ENCODE peak calls at places on chromosomes 1 and 21, in five cellular contexts. R is BJ, A is AG09309, H is HCT116, Z is tibial artery. Y is an unnamed sample.

GRCh38 chr1:10646347-10646861 is 150.0 kb downstream of the CASZ1 start:
- DNase-seq in R (no peak), A (no peak), H (peak; percentile 33), Z (no peak), Y (no peak)

GRCh38 chr1:211009944-211010343 is 124.0 kb downstream of the KCNH1 start:
- DNase-seq in R (no peak), A (no peak), H (no peak), Z (no peak), Y (no peak)

GRCh38 chr1:156623946-156624813 is 5.0 kb downstream of the HAPLN2 start:
- DNase-seq in R (no peak), A (no peak), H (no peak), Z (peak; percentile 76), Y (no peak)

GRCh38 chr1:238281418-238281817 is 390.7 kb upstream of the ZP4 start:
- DNase-seq in R (no peak), A (no peak), H (no peak), Z (no peak), Y (no peak)

GRCh38 chr1:44505210-44505993 is 100.3 kb downstream of the RNF220 start:
- DNase-seq in R (no peak), A (no peak), H (no peak), Z (no peak), Y (no peak)

GRCh38 chr1:37922767-37923550 is 23.9 kb downstream of the INPP5B start:
- DNase-seq in R (no peak), A (no peak), H (no peak), Z (no peak), Y (peak; percentile 81)

GRCh38 chr1:214326406-214326805 is 45.4 kb downstream of the SMYD2 start:
- DNase-seq in R (no peak), A (no peak), H (no peak), Z (no peak), Y (no peak)

GRCh38 chr1:68355614-68356013 is 94.1 kb downstream of the RPE65 start:
- DNase-seq in R (no peak), A (no peak), H (no peak), Z (no peak), Y (no peak)

GRCh38 chr1:228205526-228206436 is 2.1 kb upstream of the OBSCN start:
- DNase-seq in R (no peak), A (no peak), H (no peak), Z (peak; percentile 52), Y (no peak)

GRCh38 chr1:41850029-41850428 is 68.7 kb downstream of the HIVEP3 start:
- DNase-seq in R (no peak), A (no peak), H (no peak), Z (no peak), Y (no peak)

GRCh38 chr1:28553229-28553930 is 495 bp downstream of the TRNAU1AP start:
- DNase-seq in R (peak; percentile 2), A (no peak), H (no peak), Z (peak; percentile 71), Y (no peak)

GRCh38 chr1:85484716-85485115 is 19.8 kb upstream of the DDAH1 start:
- DNase-seq in R (no peak), A (no peak), H (no peak), Z (no peak), Y (no peak)

GRCh38 chr1:60041783-60042182 is 31.8 kb downstream of the C1orf87 start:
- DNase-seq in R (no peak), A (no peak), H (no peak), Z (no peak), Y (no peak)

GRCh38 chr1:247530785-247531184 is 5.5 kb downstream of the OR2C3 start:
- DNase-seq in R (no peak), A (no peak), H (no peak), Z (no peak), Y (no peak)

GRCh38 chr21:35989185-35989735 is 71.1 kb downstream of the SETD4 start:
- DNase-seq in R (no peak), A (peak; percentile 69), H (no peak), Z (peak; percentile 78), Y (no peak)

GRCh38 chr1:151839457-151840409 is at the start of gene C2CD4D:
- DNase-seq in R (no peak), A (no peak), H (peak; percentile 27), Z (no peak), Y (no peak)

GRCh38 chr1:221166559-221167318 is 287.5 kb downstream of the HLX start:
- DNase-seq in R (no peak), A (no peak), H (no peak), Z (no peak), Y (peak; percentile 36)

GRCh38 chr1:153968400-153968799 is 698 bp downstream of the CREB3L4 start:
- DNase-seq in R (no peak), A (no peak), H (no peak), Z (no peak), Y (no peak)

GRCh38 chr1:229094476-229095311 is 176.2 kb upstream of the RAB4A start:
- DNase-seq in R (peak; percentile 90), A (no peak), H (no peak), Z (no peak), Y (no peak)

GRCh38 chr1:228781161-228781771 is 46.0 kb downstream of the RHOU start:
- DNase-seq in R (peak; percentile 28), A (no peak), H (no peak), Z (no peak), Y (no peak)

GRCh38 chr1:28640766-28641165 is 2.1 kb downstream of the TAF12 start:
- DNase-seq in R (no peak), A (no peak), H (peak; percentile 37), Z (no peak), Y (no peak)

GRCh38 chr21:32206631-32207030 is 72.2 kb downstream of the MIS18A start:
- DNase-seq in R (no peak), A (no peak), H (no peak), Z (no peak), Y (no peak)

GRCh38 chr1:19076841-19077616 is 120.6 kb upstream of the IFFO2 start:
- DNase-seq in R (no peak), A (no peak), H (no peak), Z (no peak), Y (no peak)

GRCh38 chr1:228861830-228862176 is 126.5 kb downstream of the RHOU start:
- DNase-seq in R (no peak), A (no peak), H (no peak), Z (no peak), Y (no peak)

DNA sequence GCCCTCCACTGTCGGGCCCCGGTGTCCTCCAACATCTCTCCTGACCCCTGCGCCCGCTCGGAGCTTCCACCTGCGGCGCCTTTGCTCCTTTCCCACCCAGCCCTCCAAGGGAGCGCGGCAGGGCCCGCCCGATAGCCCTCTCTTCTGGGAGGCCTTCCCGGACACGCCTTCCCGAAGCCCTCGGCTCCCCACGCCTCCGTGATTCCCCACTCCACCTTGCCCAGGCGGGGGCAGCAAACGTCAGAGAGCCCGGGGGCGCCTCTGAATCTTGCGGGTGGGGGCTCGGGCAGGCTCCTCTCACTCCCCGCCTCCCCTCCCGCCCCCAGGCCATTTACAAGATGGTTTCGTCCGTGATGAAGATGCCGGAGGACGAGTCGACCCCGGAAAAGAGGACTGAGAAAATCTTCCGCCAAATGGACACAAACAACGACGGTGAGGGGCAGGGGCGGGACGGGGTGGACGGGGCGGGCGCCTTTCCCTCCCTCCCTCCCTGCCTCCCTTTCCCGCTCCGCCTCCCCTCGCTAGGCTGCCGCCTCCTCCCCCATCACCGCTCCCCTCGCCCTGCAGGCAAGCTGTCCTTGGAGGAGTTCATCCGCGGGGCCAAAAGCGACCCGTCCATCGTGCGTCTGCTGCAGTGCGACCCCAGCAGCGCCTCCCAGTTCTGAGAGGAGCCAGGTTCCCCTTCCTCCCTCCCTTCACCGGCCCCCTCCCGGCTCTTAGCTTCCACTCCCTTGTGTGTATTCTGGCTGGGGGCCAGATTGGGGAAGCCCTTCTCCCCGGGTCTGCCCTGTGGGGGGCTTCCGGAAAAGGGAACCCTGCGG is 7.1 kb downstream of the HPCA start:
- DNase-seq in R (no peak), A (no peak), H (no peak), Z (peak; percentile 69), Y (no peak)
- H3K4me3 ChIP-seq in R (peak overlapping the region; percentile 37), A (peak overlapping the region; percentile 54), H (peak overlapping the region; percentile 52), Z (peak overlapping the region; percentile 31), Y (no peak overlapping the region)

DNA sequence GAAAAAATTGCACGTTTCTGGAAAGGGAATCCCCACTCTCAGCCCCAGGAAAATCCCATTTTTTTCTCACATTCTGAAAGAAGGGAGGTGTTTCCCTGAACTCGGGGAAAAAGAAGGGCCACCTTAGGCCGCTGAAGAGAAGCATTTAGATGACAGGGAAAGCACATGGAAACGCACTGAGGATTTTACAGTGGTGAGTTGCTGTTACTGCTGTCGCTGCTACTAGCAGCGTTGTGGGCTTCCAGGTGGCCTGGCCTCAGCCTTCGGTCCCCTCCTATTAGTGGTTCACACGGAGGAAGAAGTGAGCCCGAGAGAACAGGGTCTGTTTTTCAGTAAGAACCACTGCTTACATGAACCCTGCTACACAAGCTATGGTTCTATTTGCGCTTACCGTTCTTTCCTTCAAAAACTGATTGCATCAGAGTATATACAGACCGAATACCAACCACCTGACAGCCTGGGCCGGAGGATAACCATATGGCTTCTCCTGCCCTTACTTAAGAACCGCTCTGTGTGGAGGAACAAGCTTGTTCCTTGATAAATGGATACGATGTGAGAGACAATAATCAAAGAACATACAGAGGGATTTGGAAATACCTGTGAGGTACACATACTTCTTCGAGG is 986 bp upstream of the KCNT2 start:
- DNase-seq in R (no peak), A (no peak), H (no peak), Z (no peak), Y (no peak)
- TF ChIP-seq CTCF in R (no peak), A (no peak), H (no peak), Z (no peak), Y (no peak)

DNA sequence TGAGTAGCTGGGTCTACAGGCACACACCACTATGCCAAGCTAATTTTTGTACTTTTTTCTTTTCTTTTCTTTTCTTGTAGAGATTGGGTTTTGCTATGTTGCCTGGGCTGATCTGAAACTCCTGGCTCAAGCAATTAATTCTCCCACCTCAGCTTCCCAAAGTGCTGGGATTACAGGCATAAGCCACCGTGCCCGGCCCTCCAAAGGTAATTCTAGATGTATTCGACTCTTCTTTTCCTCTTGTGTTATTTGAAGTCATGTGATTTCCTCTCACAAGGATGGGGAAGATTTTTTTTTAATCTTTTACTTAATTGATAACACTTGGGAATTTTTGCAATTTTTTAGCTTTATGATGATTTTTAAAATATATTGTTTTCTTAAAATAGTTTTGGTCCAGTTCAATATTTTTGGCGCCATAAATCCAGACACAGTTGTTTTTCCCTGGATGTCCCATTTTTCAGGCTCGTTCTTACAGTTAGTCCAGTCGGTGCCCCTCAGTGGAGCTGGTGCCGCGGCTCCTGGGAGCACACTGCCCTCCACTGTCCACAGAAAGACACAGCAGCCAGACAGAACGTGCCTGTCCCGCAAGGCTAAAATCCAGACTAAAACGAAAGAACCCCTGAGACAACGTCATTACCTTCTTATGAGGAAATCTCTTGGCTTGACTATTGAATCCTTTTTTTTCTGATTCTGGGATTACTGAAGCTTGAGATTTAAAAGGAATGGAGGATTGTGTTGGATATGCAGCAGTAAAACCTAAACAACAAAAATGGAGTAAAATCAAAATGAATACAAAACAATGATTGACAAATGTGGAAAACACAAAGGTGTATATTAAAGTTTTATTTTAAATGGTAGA is 22.4 kb downstream of the STPG1 start:
- DNase-seq in R (no peak), A (no peak), H (peak; percentile 57), Z (peak; percentile 85), Y (peak; percentile 66)
- H3K4me3 ChIP-seq in R (no peak overlapping the region), A (no peak overlapping the region), H (peak overlapping the region; percentile 6), Z (no peak overlapping the region), Y (peak overlapping the region; percentile 27)

GRCh38 chr1:245870698-245871097 is 636.4 kb downstream of the SMYD3 start:
- DNase-seq in R (no peak), A (no peak), H (no peak), Z (no peak), Y (no peak)

GRCh38 chr1:245869847-245870246 is 637.2 kb downstream of the SMYD3 start:
- DNase-seq in R (no peak), A (no peak), H (no peak), Z (no peak), Y (no peak)

GRCh38 chr1:245863566-245864184 is 643.4 kb downstream of the SMYD3 start:
- DNase-seq in R (no peak), A (no peak), H (no peak), Z (no peak), Y (no peak)

GRCh38 chr1:245864872-245865271 is 642.2 kb downstream of the SMYD3 start:
- DNase-seq in R (no peak), A (no peak), H (no peak), Z (no peak), Y (no peak)

GRCh38 chr1:245867724-245868123 is 639.4 kb downstream of the SMYD3 start:
- DNase-seq in R (no peak), A (no peak), H (no peak), Z (no peak), Y (no peak)
- TF ChIP-seq CTCF in R (no peak), A (no peak), H (no peak), Z (no peak), Y (no peak)

Y was measured in GM12864.